ENCODE peak calls at places on chromosome 4, in nine cellular contexts. O is iris pigment epithelial cell, L is glutamatergic neuron, P is AG20443, Q is HT1080, U is T-helper 9 cell, H is memory B cell, B is OCI-LY7, X is cardiac septum. Z is an unnamed sample.

GRCh38 chr4:100881283-100881682 is 363.5 kb upstream of the EMCN start:
- DNase-seq in X (no peak), Q (no peak), U (no peak), L (no peak), P (no peak), B (no peak), H (no peak), O (no peak), Z (no peak)

GRCh38 chr4:9953089-9953488 is 68.2 kb downstream of the SLC2A9 start:
- DNase-seq in H (no peak), O (no peak), U (no peak), Q (no peak), L (no peak), B (no peak), P (no peak), X (no peak), Z (no peak)

GRCh38 chr4:153684182-153685073 is at the start of gene TLR2:
- DNase-seq in P (peak; percentile 63), L (peak; percentile 44), X (peak; percentile 96), O (peak; percentile 26), U (peak; percentile 55), H (peak; percentile 76), Q (no peak), B (no peak), Z (peak; percentile 40)

GRCh38 chr4:40669504-40669903 is 39.8 kb upstream of the RBM47 start:
- DNase-seq in U (no peak), B (no peak), X (no peak), Q (no peak), O (no peak), L (no peak), H (no peak), P (no peak), Z (no peak)

GRCh38 chr4:13919021-13919441 is 291.5 kb upstream of the BOD1L1 start:
- DNase-seq in B (no peak), L (no peak), O (peak; percentile 88), P (peak; percentile 73), H (no peak), U (no peak), Q (peak; percentile 50), X (no peak), Z (no peak)

GRCh38 chr4:147768113-147768512 is 36.2 kb downstream of the ARHGAP10 start:
- DNase-seq in Q (peak; percentile 77), B (no peak), P (peak; percentile 68), H (no peak), U (no peak), L (no peak), X (no peak), O (peak; percentile 96), Z (no peak)

GRCh38 chr4:15914736-15915135 is 23.8 kb downstream of the FGFBP1 start:
- DNase-seq in L (no peak), O (no peak), U (no peak), H (no peak), X (no peak), P (no peak), B (no peak), Q (peak; percentile 11), Z (no peak)

GRCh38 chr4:173493041-173493440 is 37.0 kb downstream of the HAND2 start:
- DNase-seq in X (no peak), H (no peak), P (no peak), O (no peak), B (no peak), Q (no peak), U (no peak), L (no peak), Z (no peak)

GRCh38 chr4:30765022-30765421 is 44.9 kb downstream of the PCDH7 start:
- DNase-seq in U (no peak), H (no peak), B (no peak), O (no peak), X (no peak), P (no peak), Q (no peak), L (no peak), Z (no peak)

GRCh38 chr4:5998333-5998936 is 19.8 kb downstream of the C4orf50 start:
- DNase-seq in U (peak; percentile 25), H (peak; percentile 14), X (peak; percentile 77), O (peak; percentile 62), P (peak; percentile 87), L (peak; percentile 84), Q (peak; percentile 58), B (peak; percentile 57), Z (peak; percentile 40)

GRCh38 chr4:7677086-7677485 is 242.4 kb upstream of the PSAPL1 start:
- DNase-seq in L (no peak), O (no peak), B (no peak), P (no peak), X (no peak), Q (no peak), H (no peak), U (no peak), Z (no peak)

GRCh38 chr4:169640261-169640880 is 20.0 kb downstream of the CLCN3 start:
- DNase-seq in O (peak; percentile 79), H (no peak), P (peak; percentile 54), Q (no peak), L (no peak), X (no peak), B (no peak), U (no peak), Z (no peak)

GRCh38 chr4:6258026-6258360 is 11.7 kb upstream of the WFS1 start:
- DNase-seq in L (no peak), H (no peak), Q (no peak), X (no peak), P (no peak), U (no peak), B (no peak), O (no peak), Z (no peak)

GRCh38 chr4:107253090-107253489 is 217.0 kb upstream of the DKK2 start:
- DNase-seq in U (no peak), O (no peak), B (no peak), Q (no peak), X (no peak), H (no peak), P (no peak), L (no peak), Z (no peak)

GRCh38 chr4:109945056-109945455 is 32.4 kb downstream of the EGF start:
- DNase-seq in H (no peak), P (no peak), Q (peak; percentile 85), L (no peak), O (no peak), X (no peak), U (no peak), B (no peak), Z (no peak)

GRCh38 chr4:186298034-186298647 is 32.2 kb downstream of the F11 start:
- DNase-seq in O (no peak), P (peak; percentile 15), L (peak; percentile 39), X (no peak), H (no peak), Q (no peak), U (no peak), B (no peak), Z (no peak)

GRCh38 chr4:55173580-55173979 is 48.2 kb upstream of the KDR start:
- DNase-seq in L (no peak), B (no peak), P (peak; percentile 27), X (no peak), Q (peak; percentile 74), U (no peak), H (no peak), O (peak; percentile 84), Z (no peak)

GRCh38 chr4:98793658-98794057 is 135.2 kb upstream of the TSPAN5 start:
- DNase-seq in H (no peak), B (no peak), L (no peak), P (no peak), O (no peak), Q (no peak), U (no peak), X (no peak), Z (no peak)

GRCh38 chr4:88794952-88795351 is 97.3 kb upstream of the NAP1L5 start:
- DNase-seq in P (no peak), Q (no peak), L (no peak), U (no peak), X (no peak), O (no peak), B (no peak), H (no peak), Z (no peak)

GRCh38 chr4:168200685-168201084 is 108.3 kb downstream of the ANXA10 start:
- DNase-seq in L (no peak), H (no peak), U (no peak), B (no peak), Q (peak; percentile 52), X (no peak), O (peak; percentile 59), P (no peak), Z (no peak)

GRCh38 chr4:134777626-134778025 is 576.0 kb upstream of the PABPC4L start:
- DNase-seq in O (no peak), X (no peak), Q (no peak), B (no peak), P (no peak), L (no peak), U (no peak), H (no peak), Z (no peak)

GRCh38 chr4:60216752-60217151 is 983.4 kb upstream of the ADGRL3 start:
- DNase-seq in Q (peak; percentile 1), B (no peak), U (no peak), O (peak; percentile 16), X (no peak), H (no peak), L (no peak), P (no peak), Z (no peak)

GRCh38 chr4:7526929-7527535 is 92.3 kb upstream of the PSAPL1 start:
- DNase-seq in Q (no peak), O (no peak), X (no peak), P (no peak), H (no peak), U (no peak), B (no peak), L (no peak), Z (no peak)

GRCh38 chr4:26032572-26033320 is 118.7 kb downstream of the SMIM20 start:
- DNase-seq in L (no peak), U (no peak), P (peak; percentile 80), H (no peak), B (no peak), Q (peak; percentile 15), X (no peak), O (peak; percentile 93), Z (no peak)

GRCh38 chr4:26410385-26411293 is 79.6 kb downstream of the CCKAR start:
- DNase-seq in O (peak; percentile 55), X (no peak), Q (peak; percentile 65), U (peak; percentile 4), H (peak; percentile 50), B (peak; percentile 65), P (peak; percentile 35), L (no peak), Z (peak; percentile 16)

GRCh38 chr4:137448402-137448801 is 83.9 kb downstream of the PCDH18 start:
- DNase-seq in Q (no peak), P (no peak), U (no peak), H (no peak), X (no peak), B (no peak), O (no peak), L (no peak), Z (no peak)

GRCh38 chr4:159006202-159006601 is 96.7 kb upstream of the RAPGEF2 start:
- DNase-seq in O (peak; percentile 92), U (no peak), Q (peak; percentile 79), L (no peak), P (no peak), X (no peak), B (no peak), H (no peak), Z (no peak)

GRCh38 chr4:141006236-141006802 is 127.0 kb downstream of the RNF150 start:
- DNase-seq in P (no peak), O (no peak), Q (no peak), X (no peak), B (no peak), H (no peak), L (no peak), U (no peak), Z (no peak)

GRCh38 chr4:89254847-89255246 is 52.8 kb downstream of the GPRIN3 start:
- DNase-seq in L (peak; percentile 40), X (no peak), H (peak; percentile 34), O (peak; percentile 18), B (peak; percentile 48), P (peak; percentile 63), Q (peak; percentile 2), U (peak; percentile 19), Z (peak; percentile 23)

GRCh38 chr4:8616831-8617230 is 24.3 kb downstream of the CPZ start:
- DNase-seq in Q (no peak), B (no peak), X (no peak), O (no peak), H (no peak), P (no peak), U (no peak), L (no peak), Z (no peak)

GRCh38 chr4:26459756-26460530 is 30.3 kb downstream of the CCKAR start:
- DNase-seq in H (no peak), U (no peak), P (peak; percentile 62), Q (no peak), B (no peak), X (no peak), L (no peak), O (peak; percentile 31), Z (no peak)

Z was measured in central memory CD8-positive, alpha-beta T cell.